ENCODE peak calls at places on chromosomes 1 and 21, in six cellular contexts. K, L, V, Y, E and N are unnamed samples.

GRCh38 chr1:182446033-182446669 is 3.8 kb upstream of the RGSL1 start:
- DNase-seq in E (no peak), Y (peak), L (no peak), V (peak), K (peak), N (peak)

GRCh38 chr1:149844096-149844495 is 55.3 kb upstream of the BOLA1 start:
- DNase-seq in L (no peak), V (peak), E (no peak), Y (peak), K (peak), N (no peak)

GRCh38 chr1:2234762-2235113 is 6.6 kb downstream of the SKI start:
- DNase-seq in K (no peak), Y (no peak), L (no peak), V (no peak), E (no peak), N (no peak)

GRCh38 chr1:22174446-22174845 is 31.5 kb upstream of the WNT4 start:
- DNase-seq in Y (no peak), L (no peak), E (no peak), K (no peak), V (no peak), N (no peak)

GRCh38 chr1:175981128-175981527 is 226.0 kb downstream of the COP1 start:
- DNase-seq in E (no peak), Y (no peak), K (no peak), V (no peak), L (no peak), N (no peak)

GRCh38 chr1:75765697-75766355 is 20.2 kb upstream of the RABGGTB start:
- DNase-seq in L (no peak), V (peak), Y (no peak), E (no peak), K (peak), N (no peak)

GRCh38 chr1:117067528-117068370 is 7.6 kb downstream of the TTF2 start:
- DNase-seq in E (no peak), V (peak), Y (peak), L (no peak), K (peak), N (peak)

GRCh38 chr1:23751050-23751814 is 8.0 kb downstream of the ELOA start:
- DNase-seq in V (peak), K (peak), Y (no peak), L (no peak), E (no peak), N (peak)

GRCh38 chr1:22886211-22886610 is 86.5 kb downstream of the LACTBL1 start:
- DNase-seq in K (no peak), E (no peak), V (no peak), L (no peak), Y (no peak), N (no peak)

GRCh38 chr1:235557495-235557894 is 53.2 kb upstream of the B3GALNT2 start:
- DNase-seq in E (no peak), L (no peak), Y (no peak), V (peak), K (no peak), N (peak)

GRCh38 chr1:94142022-94142421 is 21.1 kb upstream of the ABCA4 start:
- DNase-seq in E (no peak), V (peak), Y (no peak), K (peak), L (no peak), N (no peak)

GRCh38 chr21:36987845-36988244 is 18.7 kb upstream of the RIPPLY3 start:
- DNase-seq in Y (no peak), K (no peak), V (no peak), E (no peak), L (no peak), N (no peak)

GRCh38 chr1:182339684-182340083 is 51.9 kb downstream of the GLUL start:
- DNase-seq in V (no peak), E (no peak), K (no peak), L (no peak), Y (no peak), N (no peak)

GRCh38 chr1:153441238-153441755 is 19.2 kb downstream of the S100A7 start:
- DNase-seq in E (no peak), V (no peak), Y (no peak), L (no peak), K (no peak), N (no peak)

GRCh38 chr1:212977781-212978645 is 27.7 kb downstream of the VASH2 start:
- DNase-seq in L (no peak), Y (no peak), E (no peak), V (no peak), K (no peak), N (no peak)

GRCh38 chr1:169103002-169103401 is 3.5 kb upstream of the ATP1B1 start:
- DNase-seq in Y (no peak), L (no peak), V (no peak), E (no peak), K (no peak), N (no peak)

GRCh38 chr1:154955039-154955717 is 721 bp downstream of the PBXIP1 start:
- DNase-seq in L (peak), E (peak), K (peak), V (peak), Y (no peak), N (peak)

GRCh38 chr21:31557421-31557955 is 102.0 kb upstream of the SOD1 start:
- DNase-seq in Y (no peak), K (no peak), V (no peak), E (no peak), L (no peak), N (peak)

GRCh38 chr21:39238275-39238674 is 55.0 kb upstream of the PSMG1 start:
- DNase-seq in L (no peak), K (peak), E (no peak), Y (no peak), V (no peak), N (no peak)

GRCh38 chr21:37257526-37257966 is 9.6 kb downstream of the VPS26C start:
- DNase-seq in K (peak), E (no peak), Y (peak), L (no peak), V (peak), N (no peak)

GRCh38 chr1:232328496-232329102 is 301.3 kb downstream of the SIPA1L2 start:
- DNase-seq in Y (no peak), E (no peak), L (no peak), V (no peak), K (no peak), N (no peak)